ENCODE peak calls at places on chromosomes 3 and 15, in ten cellular contexts. One of them, this sample, is unnamed.

GRCh38 chr15:74253276-74253921 is 17.3 kb downstream of the CCDC33 start:
- DNase-seq in MCF 10A: no peak
- DNase-seq in heart left ventricle: no peak
- DNase-seq in upper lobe of right lung: no peak
- DNase-seq in AG04450: no peak
- DNase-seq in adrenal gland: no peak
- DNase-seq in epithelial cell of proximal tubule: no peak
- DNase-seq in GM13977: no peak
- DNase-seq in BJ: no peak
- DNase-seq in lower leg skin: no peak
- DNase-seq in this sample: no peak

GRCh38 chr3:125192190-125193035 is 20.1 kb downstream of the SLC12A8 start:
- DNase-seq in MCF 10A: no peak
- DNase-seq in heart left ventricle: no peak
- DNase-seq in upper lobe of right lung: no peak
- DNase-seq in AG04450: no peak
- DNase-seq in adrenal gland: no peak
- DNase-seq in epithelial cell of proximal tubule: peak; percentile 79
- DNase-seq in GM13977: peak; percentile 74
- DNase-seq in BJ: no peak
- DNase-seq in lower leg skin: no peak
- DNase-seq in this sample: peak; percentile 74

GRCh38 chr15:101167791-101168462 is 83.9 kb downstream of the CHSY1 start:
- DNase-seq in MCF 10A: peak; percentile 90
- DNase-seq in heart left ventricle: peak; percentile 88
- DNase-seq in upper lobe of right lung: peak; percentile 83
- DNase-seq in AG04450: peak; percentile 61
- DNase-seq in adrenal gland: peak; percentile 58
- DNase-seq in epithelial cell of proximal tubule: no peak
- DNase-seq in GM13977: peak; percentile 49
- DNase-seq in BJ: peak; percentile 34
- DNase-seq in lower leg skin: no peak
- DNase-seq in this sample: peak; percentile 35

GRCh38 chr3:105976211-105976610 is 107.4 kb upstream of the CBLB start:
- DNase-seq in MCF 10A: no peak
- DNase-seq in heart left ventricle: no peak
- DNase-seq in upper lobe of right lung: no peak
- DNase-seq in AG04450: no peak
- DNase-seq in adrenal gland: no peak
- DNase-seq in epithelial cell of proximal tubule: no peak
- DNase-seq in GM13977: no peak
- DNase-seq in BJ: no peak
- DNase-seq in lower leg skin: no peak
- DNase-seq in this sample: no peak

GRCh38 chr3:30042274-30042859 is 564.0 kb upstream of the TGFBR2 start:
- DNase-seq in MCF 10A: peak; percentile 80
- DNase-seq in heart left ventricle: peak; percentile 35
- DNase-seq in upper lobe of right lung: no peak
- DNase-seq in AG04450: peak; percentile 49
- DNase-seq in adrenal gland: peak; percentile 66
- DNase-seq in epithelial cell of proximal tubule: peak; percentile 25
- DNase-seq in GM13977: peak; percentile 25
- DNase-seq in BJ: peak; percentile 10
- DNase-seq in lower leg skin: no peak
- DNase-seq in this sample: peak; percentile 26

GRCh38 chr15:37872661-37873060 is 61.8 kb upstream of the TMCO5A start:
- DNase-seq in MCF 10A: no peak
- DNase-seq in heart left ventricle: no peak
- DNase-seq in upper lobe of right lung: no peak
- DNase-seq in AG04450: no peak
- DNase-seq in adrenal gland: no peak
- DNase-seq in epithelial cell of proximal tubule: no peak
- DNase-seq in GM13977: no peak
- DNase-seq in BJ: no peak
- DNase-seq in lower leg skin: no peak
- DNase-seq in this sample: no peak

GRCh38 chr15:92075764-92076163 is 222.3 kb downstream of the SLCO3A1 start:
- DNase-seq in MCF 10A: no peak
- DNase-seq in heart left ventricle: no peak
- DNase-seq in upper lobe of right lung: no peak
- DNase-seq in AG04450: no peak
- DNase-seq in adrenal gland: no peak
- DNase-seq in epithelial cell of proximal tubule: no peak
- DNase-seq in GM13977: no peak
- DNase-seq in BJ: no peak
- DNase-seq in lower leg skin: no peak
- DNase-seq in this sample: no peak

GRCh38 chr3:113169876-113170452 is 41.4 kb upstream of the BOC start:
- DNase-seq in MCF 10A: no peak
- DNase-seq in heart left ventricle: no peak
- DNase-seq in upper lobe of right lung: no peak
- DNase-seq in AG04450: no peak
- DNase-seq in adrenal gland: no peak
- DNase-seq in epithelial cell of proximal tubule: no peak
- DNase-seq in GM13977: no peak
- DNase-seq in BJ: no peak
- DNase-seq in lower leg skin: no peak
- DNase-seq in this sample: no peak

GRCh38 chr3:30198162-30198561 is 408.2 kb upstream of the TGFBR2 start:
- DNase-seq in MCF 10A: no peak
- DNase-seq in heart left ventricle: no peak
- DNase-seq in upper lobe of right lung: no peak
- DNase-seq in AG04450: no peak
- DNase-seq in adrenal gland: no peak
- DNase-seq in epithelial cell of proximal tubule: no peak
- DNase-seq in GM13977: no peak
- DNase-seq in BJ: no peak
- DNase-seq in lower leg skin: no peak
- DNase-seq in this sample: no peak

GRCh38 chr3:121748638-121749275 is 784 bp downstream of the GOLGB1 start:
- DNase-seq in MCF 10A: no peak
- DNase-seq in heart left ventricle: peak; percentile 73
- DNase-seq in upper lobe of right lung: no peak
- DNase-seq in AG04450: no peak
- DNase-seq in adrenal gland: peak; percentile 66
- DNase-seq in epithelial cell of proximal tubule: no peak
- DNase-seq in GM13977: no peak
- DNase-seq in BJ: no peak
- DNase-seq in lower leg skin: no peak
- DNase-seq in this sample: no peak

GRCh38 chr15:95024388-95024787 is 793.0 kb downstream of the MCTP2 start:
- DNase-seq in MCF 10A: peak; percentile 57
- DNase-seq in heart left ventricle: no peak
- DNase-seq in upper lobe of right lung: no peak
- DNase-seq in AG04450: peak; percentile 7
- DNase-seq in adrenal gland: no peak
- DNase-seq in epithelial cell of proximal tubule: no peak
- DNase-seq in GM13977: no peak
- DNase-seq in BJ: no peak
- DNase-seq in lower leg skin: no peak
- DNase-seq in this sample: no peak

GRCh38 chr15:27237319-27237939 is 266.4 kb downstream of the GABRG3 start:
- DNase-seq in MCF 10A: no peak
- DNase-seq in heart left ventricle: no peak
- DNase-seq in upper lobe of right lung: no peak
- DNase-seq in AG04450: no peak
- DNase-seq in adrenal gland: no peak
- DNase-seq in epithelial cell of proximal tubule: no peak
- DNase-seq in GM13977: no peak
- DNase-seq in BJ: no peak
- DNase-seq in lower leg skin: peak; percentile 56
- DNase-seq in this sample: no peak

GRCh38 chr3:179046497-179047353 is 24.9 kb downstream of the ZMAT3 start:
- DNase-seq in MCF 10A: no peak
- DNase-seq in heart left ventricle: no peak
- DNase-seq in upper lobe of right lung: no peak
- DNase-seq in AG04450: no peak
- DNase-seq in adrenal gland: no peak
- DNase-seq in epithelial cell of proximal tubule: no peak
- DNase-seq in GM13977: no peak
- DNase-seq in BJ: no peak
- DNase-seq in lower leg skin: no peak
- DNase-seq in this sample: peak; percentile 55

GRCh38 chr3:8110966-8111798 is 390.4 kb upstream of the LMCD1 start:
- DNase-seq in MCF 10A: peak; percentile 72
- DNase-seq in heart left ventricle: peak; percentile 49
- DNase-seq in upper lobe of right lung: no peak
- DNase-seq in AG04450: peak; percentile 2
- DNase-seq in adrenal gland: peak; percentile 71
- DNase-seq in epithelial cell of proximal tubule: peak; percentile 6
- DNase-seq in GM13977: peak; percentile 44
- DNase-seq in BJ: no peak
- DNase-seq in lower leg skin: no peak
- DNase-seq in this sample: peak; percentile 45

DNA sequence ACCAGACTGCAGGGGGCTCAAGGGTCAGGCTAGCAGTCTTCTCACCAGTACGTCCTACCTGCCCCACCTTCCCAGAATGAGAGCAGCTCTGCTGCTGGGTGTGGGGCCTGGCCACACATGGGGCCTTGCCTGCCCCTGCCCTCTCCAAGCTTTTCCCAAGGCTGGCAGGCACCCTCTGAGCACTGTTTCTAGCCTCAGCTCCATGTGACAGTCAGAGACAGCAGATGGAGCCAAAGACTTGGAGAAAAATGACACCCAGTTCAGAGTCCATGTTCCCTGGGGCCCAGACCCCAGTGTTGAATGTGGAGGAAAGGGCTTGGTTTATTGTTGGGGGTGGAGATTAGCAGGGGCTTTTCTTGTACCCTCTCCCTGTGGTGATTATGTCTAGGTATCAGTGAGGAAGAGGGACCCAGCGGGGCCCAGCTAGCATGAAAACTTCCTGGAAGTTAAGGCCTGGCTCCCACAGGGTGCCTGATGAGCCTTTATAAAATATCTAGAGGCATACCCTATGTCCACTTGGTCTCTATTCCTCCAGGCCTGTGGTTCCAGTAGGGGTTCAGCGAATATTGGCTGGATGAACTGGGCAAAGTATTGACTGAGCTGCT is 153.8 kb downstream of the EEFSEC start:
- DNase-seq in MCF 10A: no peak
- DNase-seq in heart left ventricle: no peak
- DNase-seq in upper lobe of right lung: no peak
- DNase-seq in AG04450: no peak
- DNase-seq in adrenal gland: peak; percentile 14
- DNase-seq in epithelial cell of proximal tubule: no peak
- DNase-seq in GM13977: no peak
- DNase-seq in BJ: no peak
- DNase-seq in lower leg skin: no peak
- DNase-seq in this sample: no peak
- TF ChIP-seq CTCF in MCF 10A: no peak
- TF ChIP-seq CTCF in heart left ventricle: no peak
- TF ChIP-seq CTCF in upper lobe of right lung: no peak
- TF ChIP-seq CTCF in AG04450: no peak
- TF ChIP-seq CTCF in adrenal gland: no peak
- TF ChIP-seq CTCF in epithelial cell of proximal tubule: peak; percentile 32
- TF ChIP-seq CTCF in GM13977: no peak
- TF ChIP-seq CTCF in BJ: no peak
- TF ChIP-seq CTCF in lower leg skin: no peak
- TF ChIP-seq CTCF in this sample: no peak

GRCh38 chr3:48563382-48563918 is at the start of gene UCN2:
- DNase-seq in MCF 10A: no peak
- DNase-seq in heart left ventricle: no peak
- DNase-seq in upper lobe of right lung: no peak
- DNase-seq in AG04450: no peak
- DNase-seq in adrenal gland: no peak
- DNase-seq in epithelial cell of proximal tubule: no peak
- DNase-seq in GM13977: no peak
- DNase-seq in BJ: no peak
- DNase-seq in lower leg skin: no peak
- DNase-seq in this sample: no peak
- TF ChIP-seq CTCF in MCF 10A: no peak
- TF ChIP-seq CTCF in heart left ventricle: no peak
- TF ChIP-seq CTCF in upper lobe of right lung: no peak
- TF ChIP-seq CTCF in AG04450: no peak
- TF ChIP-seq CTCF in adrenal gland: no peak
- TF ChIP-seq CTCF in epithelial cell of proximal tubule: no peak
- TF ChIP-seq CTCF in GM13977: no peak
- TF ChIP-seq CTCF in BJ: no peak
- TF ChIP-seq CTCF in lower leg skin: no peak
- TF ChIP-seq CTCF in this sample: no peak

GRCh38 chr3:188000361-188000861 is 153.5 kb upstream of the LPP start:
- DNase-seq in MCF 10A: no peak
- DNase-seq in heart left ventricle: no peak
- DNase-seq in upper lobe of right lung: no peak
- DNase-seq in AG04450: no peak
- DNase-seq in adrenal gland: no peak
- DNase-seq in epithelial cell of proximal tubule: no peak
- DNase-seq in GM13977: no peak
- DNase-seq in BJ: no peak
- DNase-seq in lower leg skin: no peak
- DNase-seq in this sample: no peak
- TF ChIP-seq CTCF in MCF 10A: no peak
- TF ChIP-seq CTCF in heart left ventricle: no peak
- TF ChIP-seq CTCF in upper lobe of right lung: no peak
- TF ChIP-seq CTCF in AG04450: no peak
- TF ChIP-seq CTCF in adrenal gland: no peak
- TF ChIP-seq CTCF in epithelial cell of proximal tubule: no peak
- TF ChIP-seq CTCF in GM13977: no peak
- TF ChIP-seq CTCF in BJ: no peak
- TF ChIP-seq CTCF in lower leg skin: no peak
- TF ChIP-seq CTCF in this sample: no peak

GRCh38 chr3:151835751-151836550 is 22.0 kb downstream of the AADAC start:
- DNase-seq in MCF 10A: no peak
- DNase-seq in heart left ventricle: no peak
- DNase-seq in upper lobe of right lung: no peak
- DNase-seq in AG04450: peak; percentile 8
- DNase-seq in adrenal gland: no peak
- DNase-seq in epithelial cell of proximal tubule: no peak
- DNase-seq in GM13977: no peak
- DNase-seq in BJ: no peak
- DNase-seq in lower leg skin: no peak
- DNase-seq in this sample: no peak

GRCh38 chr3:151838574-151839312 is 24.8 kb downstream of the AADAC start:
- DNase-seq in MCF 10A: peak; percentile 88
- DNase-seq in heart left ventricle: no peak
- DNase-seq in upper lobe of right lung: no peak
- DNase-seq in AG04450: peak; percentile 65
- DNase-seq in adrenal gland: peak; percentile 67
- DNase-seq in epithelial cell of proximal tubule: no peak
- DNase-seq in GM13977: peak; percentile 42
- DNase-seq in BJ: no peak
- DNase-seq in lower leg skin: no peak
- DNase-seq in this sample: peak; percentile 52

GRCh38 chr3:151841801-151842200 is 27.9 kb downstream of the AADAC start:
- DNase-seq in MCF 10A: no peak
- DNase-seq in heart left ventricle: no peak
- DNase-seq in upper lobe of right lung: no peak
- DNase-seq in AG04450: no peak
- DNase-seq in adrenal gland: no peak
- DNase-seq in epithelial cell of proximal tubule: no peak
- DNase-seq in GM13977: no peak
- DNase-seq in BJ: no peak
- DNase-seq in lower leg skin: no peak
- DNase-seq in this sample: no peak

GRCh38 chr3:151837057-151837456 is 23.1 kb downstream of the AADAC start:
- DNase-seq in MCF 10A: peak; percentile 86
- DNase-seq in heart left ventricle: no peak
- DNase-seq in upper lobe of right lung: no peak
- DNase-seq in AG04450: peak; percentile 41
- DNase-seq in adrenal gland: no peak
- DNase-seq in epithelial cell of proximal tubule: peak; percentile 71
- DNase-seq in GM13977: no peak
- DNase-seq in BJ: peak; percentile 25
- DNase-seq in lower leg skin: no peak
- DNase-seq in this sample: no peak

GRCh38 chr3:151839313-151839631 is 25.4 kb downstream of the AADAC start:
- DNase-seq in MCF 10A: no peak
- DNase-seq in heart left ventricle: no peak
- DNase-seq in upper lobe of right lung: no peak
- DNase-seq in AG04450: no peak
- DNase-seq in adrenal gland: no peak
- DNase-seq in epithelial cell of proximal tubule: no peak
- DNase-seq in GM13977: no peak
- DNase-seq in BJ: no peak
- DNase-seq in lower leg skin: no peak
- DNase-seq in this sample: no peak
- TF ChIP-seq CTCF in MCF 10A: no peak
- TF ChIP-seq CTCF in heart left ventricle: no peak
- TF ChIP-seq CTCF in upper lobe of right lung: no peak
- TF ChIP-seq CTCF in AG04450: no peak
- TF ChIP-seq CTCF in adrenal gland: no peak
- TF ChIP-seq CTCF in epithelial cell of proximal tubule: no peak
- TF ChIP-seq CTCF in GM13977: no peak
- TF ChIP-seq CTCF in BJ: no peak
- TF ChIP-seq CTCF in lower leg skin: no peak
- TF ChIP-seq CTCF in this sample: no peak